ENCODE peak calls at places on chromosomes 5 and 9, in nine cellular contexts. K is neural progenitor cell, A is heart left ventricle, G is A549, Y is neuronal stem cell, N is H9, B is stomach, E is mammary epithelial cell, F is PC-3. D is an unnamed sample.

GRCh38 chr5:23208959-23209431 is 298.4 kb upstream of the PRDM9 start:
- DNase-seq in K (peak; percentile 86), A (no peak), G (peak; percentile 68), Y (peak; percentile 48), N (peak; percentile 59), B (no peak), E (peak; percentile 63), F (peak; percentile 91), D (no peak)

GRCh38 chr5:60794691-60795090 is 49.4 kb downstream of the ELOVL7 start:
- DNase-seq in K (no peak), A (no peak), G (no peak), Y (no peak), N (no peak), B (no peak), E (no peak), F (no peak), D (no peak)

GRCh38 chr5:129903466-129904101 is 681 bp upstream of the CHSY3 start:
- DNase-seq in K (peak; percentile 33), A (no peak), G (peak; percentile 4), Y (no peak), N (no peak), B (no peak), E (peak; percentile 3), F (no peak), D (no peak)

GRCh38 chr9:137724818-137725240 is 106.0 kb downstream of the EHMT1 start:
- DNase-seq in K (no peak), A (no peak), G (no peak), Y (no peak), N (no peak), B (no peak), E (no peak), F (no peak), D (no peak)

GRCh38 chr5:11191673-11192072 is 430.6 kb upstream of the DAP start:
- DNase-seq in K (no peak), A (no peak), G (no peak), Y (no peak), N (no peak), B (no peak), E (no peak), F (no peak), D (no peak)

GRCh38 chr5:97475847-97476246 is 292.8 kb upstream of the RIOK2 start:
- DNase-seq in K (no peak), A (no peak), G (no peak), Y (no peak), N (no peak), B (no peak), E (no peak), F (no peak), D (no peak)

GRCh38 chr9:93108301-93109041 is 12.5 kb downstream of the CARD19 start:
- DNase-seq in K (no peak), A (peak; percentile 47), G (no peak), Y (no peak), N (no peak), B (no peak), E (no peak), F (no peak), D (peak; percentile 80)

GRCh38 chr9:108468364-108468763 is 387.4 kb downstream of the ACTL7B start:
- DNase-seq in K (peak; percentile 48), A (no peak), G (peak; percentile 44), Y (no peak), N (peak; percentile 51), B (no peak), E (peak; percentile 49), F (peak; percentile 62), D (no peak)

GRCh38 chr5:53261245-53261644 is 151.7 kb upstream of the MOCS2 start:
- DNase-seq in K (no peak), A (no peak), G (no peak), Y (no peak), N (no peak), B (no peak), E (no peak), F (no peak), D (no peak)

GRCh38 chr5:41181691-41182564 is 31.4 kb downstream of the C6 start:
- DNase-seq in K (no peak), A (no peak), G (no peak), Y (no peak), N (no peak), B (no peak), E (no peak), F (no peak), D (no peak)

GRCh38 chr9:129023036-129023907 is 4.9 kb downstream of the SH3GLB2 start:
- DNase-seq in K (peak; percentile 36), A (no peak), G (no peak), Y (no peak), N (no peak), B (no peak), E (peak; percentile 32), F (no peak), D (no peak)

GRCh38 chr5:34756781-34757624 is 82.0 kb upstream of the TTC23L start:
- DNase-seq in K (no peak), A (no peak), G (no peak), Y (no peak), N (no peak), B (no peak), E (no peak), F (no peak), D (no peak)

GRCh38 chr5:42600441-42600840 is 156.2 kb upstream of the CCDC152 start:
- DNase-seq in K (no peak), A (no peak), G (no peak), Y (no peak), N (no peak), B (no peak), E (no peak), F (no peak), D (no peak)

GRCh38 chr9:88661759-88662158 is 126.8 kb downstream of the NXNL2 start:
- DNase-seq in K (no peak), A (no peak), G (peak; percentile 24), Y (no peak), N (no peak), B (no peak), E (peak; percentile 14), F (peak; percentile 42), D (no peak)

GRCh38 chr5:102758576-102758975 is 3.5 kb downstream of the PAM start:
- DNase-seq in K (no peak), A (no peak), G (no peak), Y (no peak), N (no peak), B (no peak), E (peak; percentile 33), F (no peak), D (no peak)

GRCh38 chr9:133436706-133437105 is 14.5 kb downstream of the ADAMTS13 start:
- DNase-seq in K (no peak), A (no peak), G (no peak), Y (no peak), N (no peak), B (no peak), E (no peak), F (no peak), D (no peak)

GRCh38 chr5:36876965-36877666 is 547 bp downstream of the NIPBL start:
- DNase-seq in K (peak; percentile 87), A (peak; percentile 85), G (peak; percentile 71), Y (peak; percentile 71), N (peak; percentile 55), B (peak; percentile 76), E (peak; percentile 72), F (peak; percentile 48), D (peak; percentile 93)

GRCh38 chr9:18142964-18143363 is 331.0 kb upstream of the ADAMTSL1 start:
- DNase-seq in K (peak; percentile 31), A (no peak), G (no peak), Y (no peak), N (no peak), B (no peak), E (no peak), F (peak; percentile 26), D (no peak)

GRCh38 chr9:6978591-6978990 is 220.8 kb downstream of the KDM4C start:
- DNase-seq in K (no peak), A (no peak), G (no peak), Y (no peak), N (no peak), B (no peak), E (no peak), F (no peak), D (no peak)

GRCh38 chr9:93064392-93065124 is 6.1 kb downstream of the SUSD3 start:
- DNase-seq in K (no peak), A (peak; percentile 74), G (no peak), Y (no peak), N (no peak), B (peak; percentile 57), E (peak; percentile 26), F (no peak), D (peak; percentile 95)

GRCh38 chr5:150153483-150153882 is 2.2 kb downstream of the PDGFRB start:
- DNase-seq in K (no peak), A (no peak), G (no peak), Y (no peak), N (no peak), B (no peak), E (no peak), F (no peak), D (no peak)
- H3K4me1 ChIP-seq in K (peaks cover 16% of the 10 kb centered on the region), A (peaks cover 22% of the 10 kb centered on the region), G (no peaks in the 10 kb centered on the region), Y (peaks cover 31% of the 10 kb centered on the region), N (peaks cover 4% of the 10 kb centered on the region), B (peaks cover 12% of the 10 kb centered on the region), E (peaks cover 5% of the 10 kb centered on the region), F (no peaks in the 10 kb centered on the region), D (peaks cover 6% of the 10 kb centered on the region)

GRCh38 chr5:141493500-141494422 is 4.9 kb downstream of the PCDHGC5 start:
- DNase-seq in K (no peak), A (no peak), G (no peak), Y (no peak), N (no peak), B (no peak), E (peak; percentile 54), F (no peak), D (no peak)
- H3K4me1 ChIP-seq in K (peaks cover 34% of the 10 kb centered on the region), A (peaks cover 11% of the 10 kb centered on the region), G (no peaks in the 10 kb centered on the region), Y (peaks cover 31% of the 10 kb centered on the region), N (peaks cover 14% of the 10 kb centered on the region), B (peaks cover 12% of the 10 kb centered on the region), E (peaks cover 35% of the 10 kb centered on the region), F (peaks cover 10% of the 10 kb centered on the region), D (peaks cover 3% of the 10 kb centered on the region)

DNA sequence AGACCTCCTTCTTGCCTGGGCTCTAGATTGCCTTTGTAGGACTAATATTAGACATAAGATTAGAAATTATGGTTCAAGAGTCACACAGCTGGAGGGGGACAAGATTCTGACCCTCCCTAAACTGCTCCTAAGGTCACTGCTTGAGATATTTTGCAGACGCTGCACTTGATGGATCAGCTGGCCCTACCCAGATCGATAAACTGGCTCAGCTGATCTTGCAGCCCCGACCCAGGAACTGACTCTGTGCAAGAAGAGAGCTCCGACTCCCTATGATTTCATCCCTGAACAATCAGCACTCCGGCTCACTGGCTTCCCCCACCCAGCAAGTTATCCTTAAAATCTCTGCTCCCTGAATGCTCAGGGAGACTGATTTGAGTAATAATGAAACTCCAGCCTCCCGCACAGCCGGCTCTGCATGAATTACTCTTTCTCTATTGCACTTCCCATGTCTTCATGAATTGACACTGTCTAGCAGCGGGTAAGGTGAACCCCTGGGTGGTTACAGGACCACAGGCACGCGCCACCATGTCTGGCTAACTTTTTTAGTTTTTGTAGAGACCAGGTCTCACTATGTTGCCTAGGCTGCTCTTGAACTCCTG is 17.0 kb upstream of the NANS start:
- DNase-seq in K (no peak), A (no peak), G (no peak), Y (no peak), N (no peak), B (no peak), E (no peak), F (no peak), D (no peak)
- H3K4me1 ChIP-seq in K (no peaks in the 10 kb centered on the region), A (peaks cover 9% of the 10 kb centered on the region), G (no peaks in the 10 kb centered on the region), Y (no peaks in the 10 kb centered on the region), N (no peaks in the 10 kb centered on the region), B (no peaks in the 10 kb centered on the region), E (peaks cover 8% of the 10 kb centered on the region), F (peaks cover 8% of the 10 kb centered on the region), D (peaks cover 62% of the 10 kb centered on the region)

GRCh38 chr9:87601595-87601994 is 103.9 kb downstream of the DAPK1 start:
- DNase-seq in K (no peak), A (no peak), G (no peak), Y (no peak), N (no peak), B (no peak), E (no peak), F (no peak), D (no peak)
- H3K4me1 ChIP-seq in K (peaks cover 28% of the 10 kb centered on the region), A (no peaks in the 10 kb centered on the region), G (peaks cover 61% of the 10 kb centered on the region), Y (peaks cover 11% of the 10 kb centered on the region), N (peaks cover 2% of the 10 kb centered on the region), B (peaks cover 42% of the 10 kb centered on the region), E (no peaks in the 10 kb centered on the region), F (no peaks in the 10 kb centered on the region), D (no peaks in the 10 kb centered on the region)